ENCODE peak calls at places on chromosomes 1 and 21, in five cellular contexts. One of them, this sample, is unnamed. For H3K27me3, the result is how much of the 10 kb centered on the place peaks cover.

GRCh38 chr1:220067246-220068204 is 21.2 kb upstream of the EPRS1 start:
- DNase-seq in colonic mucosa: no peak
- DNase-seq in naive thymus-derived CD4-positive, alpha-beta T cell: no peak
- DNase-seq in fibroblast of lung: peak
- DNase-seq in mammary epithelial cell: peak
- DNase-seq in this sample: no peak

GRCh38 chr1:213570487-213570886 is 417.3 kb upstream of the PROX1 start:
- DNase-seq in colonic mucosa: no peak
- DNase-seq in naive thymus-derived CD4-positive, alpha-beta T cell: no peak
- DNase-seq in fibroblast of lung: no peak
- DNase-seq in mammary epithelial cell: no peak
- DNase-seq in this sample: no peak

GRCh38 chr21:42747746-42748351 is 94.4 kb downstream of the PDE9A start:
- DNase-seq in colonic mucosa: no peak
- DNase-seq in naive thymus-derived CD4-positive, alpha-beta T cell: no peak
- DNase-seq in fibroblast of lung: no peak
- DNase-seq in mammary epithelial cell: no peak
- DNase-seq in this sample: no peak

GRCh38 chr1:25773441-25774125 is 26.4 kb upstream of the SELENON start:
- DNase-seq in colonic mucosa: peak
- DNase-seq in naive thymus-derived CD4-positive, alpha-beta T cell: no peak
- DNase-seq in fibroblast of lung: no peak
- DNase-seq in mammary epithelial cell: no peak
- DNase-seq in this sample: no peak

GRCh38 chr1:226979517-226980121 is 39.5 kb downstream of the COQ8A start:
- DNase-seq in colonic mucosa: no peak
- DNase-seq in naive thymus-derived CD4-positive, alpha-beta T cell: no peak
- DNase-seq in fibroblast of lung: no peak
- DNase-seq in mammary epithelial cell: no peak
- DNase-seq in this sample: no peak

GRCh38 chr1:87334351-87335174 is 5.9 kb downstream of the LMO4 start:
- DNase-seq in colonic mucosa: peak
- DNase-seq in naive thymus-derived CD4-positive, alpha-beta T cell: no peak
- DNase-seq in fibroblast of lung: peak
- DNase-seq in mammary epithelial cell: peak
- DNase-seq in this sample: no peak

GRCh38 chr1:214593158-214593557 is 9.8 kb upstream of the CENPF start:
- DNase-seq in colonic mucosa: no peak
- DNase-seq in naive thymus-derived CD4-positive, alpha-beta T cell: no peak
- DNase-seq in fibroblast of lung: no peak
- DNase-seq in mammary epithelial cell: no peak
- DNase-seq in this sample: no peak

GRCh38 chr1:36151845-36152203 is 2.5 kb upstream of the TRAPPC3 start:
- DNase-seq in colonic mucosa: peak
- DNase-seq in naive thymus-derived CD4-positive, alpha-beta T cell: peak
- DNase-seq in fibroblast of lung: no peak
- DNase-seq in mammary epithelial cell: no peak
- DNase-seq in this sample: peak

GRCh38 chr1:206442101-206442500 is 28.2 kb upstream of the IKBKE start:
- DNase-seq in colonic mucosa: no peak
- DNase-seq in naive thymus-derived CD4-positive, alpha-beta T cell: no peak
- DNase-seq in fibroblast of lung: peak
- DNase-seq in mammary epithelial cell: peak
- DNase-seq in this sample: no peak

GRCh38 chr1:112046630-112047029 is 57.2 kb upstream of the KCND3 start:
- DNase-seq in colonic mucosa: no peak
- DNase-seq in naive thymus-derived CD4-positive, alpha-beta T cell: no peak
- DNase-seq in fibroblast of lung: no peak
- DNase-seq in mammary epithelial cell: no peak
- DNase-seq in this sample: no peak

GRCh38 chr1:112044745-112045144 is 55.3 kb upstream of the KCND3 start:
- DNase-seq in colonic mucosa: no peak
- DNase-seq in naive thymus-derived CD4-positive, alpha-beta T cell: no peak
- DNase-seq in fibroblast of lung: no peak
- DNase-seq in mammary epithelial cell: no peak
- DNase-seq in this sample: no peak

GRCh38 chr1:112040891-112041740 is 51.6 kb upstream of the KCND3 start:
- DNase-seq in colonic mucosa: no peak
- DNase-seq in naive thymus-derived CD4-positive, alpha-beta T cell: no peak
- DNase-seq in fibroblast of lung: no peak
- DNase-seq in mammary epithelial cell: no peak
- DNase-seq in this sample: no peak
- H3K27me3 ChIP-seq in colonic mucosa: under half
- H3K27me3 ChIP-seq in naive thymus-derived CD4-positive, alpha-beta T cell: under half
- H3K27me3 ChIP-seq in fibroblast of lung: under half
- H3K27me3 ChIP-seq in mammary epithelial cell: under half
- H3K27me3 ChIP-seq in this sample: under half

GRCh38 chr1:92095868-92096267 is 15.7 kb downstream of the BTBD8 start:
- DNase-seq in colonic mucosa: no peak
- DNase-seq in naive thymus-derived CD4-positive, alpha-beta T cell: no peak
- DNase-seq in fibroblast of lung: no peak
- DNase-seq in mammary epithelial cell: no peak
- DNase-seq in this sample: no peak
- H3K27me3 ChIP-seq in colonic mucosa: under half
- H3K27me3 ChIP-seq in naive thymus-derived CD4-positive, alpha-beta T cell: under half
- H3K27me3 ChIP-seq in fibroblast of lung: under half
- H3K27me3 ChIP-seq in mammary epithelial cell: under half
- H3K27me3 ChIP-seq in this sample: under half

GRCh38 chr1:180261524-180262160 is 31.6 kb downstream of the LHX4 start:
- DNase-seq in colonic mucosa: no peak
- DNase-seq in naive thymus-derived CD4-positive, alpha-beta T cell: no peak
- DNase-seq in fibroblast of lung: peak
- DNase-seq in mammary epithelial cell: no peak
- DNase-seq in this sample: no peak
- H3K27me3 ChIP-seq in colonic mucosa: under half
- H3K27me3 ChIP-seq in naive thymus-derived CD4-positive, alpha-beta T cell: under half
- H3K27me3 ChIP-seq in fibroblast of lung: under half
- H3K27me3 ChIP-seq in mammary epithelial cell: under half
- H3K27me3 ChIP-seq in this sample: under half

GRCh38 chr1:156840880-156841279 is 18.0 kb downstream of the INSRR start:
- DNase-seq in colonic mucosa: no peak
- DNase-seq in naive thymus-derived CD4-positive, alpha-beta T cell: no peak
- DNase-seq in fibroblast of lung: no peak
- DNase-seq in mammary epithelial cell: no peak
- DNase-seq in this sample: no peak

GRCh38 chr1:156844102-156844501 is 14.8 kb downstream of the INSRR start:
- DNase-seq in colonic mucosa: no peak
- DNase-seq in naive thymus-derived CD4-positive, alpha-beta T cell: no peak
- DNase-seq in fibroblast of lung: no peak
- DNase-seq in mammary epithelial cell: no peak
- DNase-seq in this sample: no peak

GRCh38 chr1:156841289-156841855 is 17.5 kb downstream of the INSRR start:
- DNase-seq in colonic mucosa: no peak
- DNase-seq in naive thymus-derived CD4-positive, alpha-beta T cell: no peak
- DNase-seq in fibroblast of lung: no peak
- DNase-seq in mammary epithelial cell: no peak
- DNase-seq in this sample: no peak

GRCh38 chr1:156844638-156845037 is 14.3 kb downstream of the INSRR start:
- DNase-seq in colonic mucosa: no peak
- DNase-seq in naive thymus-derived CD4-positive, alpha-beta T cell: no peak
- DNase-seq in fibroblast of lung: no peak
- DNase-seq in mammary epithelial cell: no peak
- DNase-seq in this sample: no peak

DNA sequence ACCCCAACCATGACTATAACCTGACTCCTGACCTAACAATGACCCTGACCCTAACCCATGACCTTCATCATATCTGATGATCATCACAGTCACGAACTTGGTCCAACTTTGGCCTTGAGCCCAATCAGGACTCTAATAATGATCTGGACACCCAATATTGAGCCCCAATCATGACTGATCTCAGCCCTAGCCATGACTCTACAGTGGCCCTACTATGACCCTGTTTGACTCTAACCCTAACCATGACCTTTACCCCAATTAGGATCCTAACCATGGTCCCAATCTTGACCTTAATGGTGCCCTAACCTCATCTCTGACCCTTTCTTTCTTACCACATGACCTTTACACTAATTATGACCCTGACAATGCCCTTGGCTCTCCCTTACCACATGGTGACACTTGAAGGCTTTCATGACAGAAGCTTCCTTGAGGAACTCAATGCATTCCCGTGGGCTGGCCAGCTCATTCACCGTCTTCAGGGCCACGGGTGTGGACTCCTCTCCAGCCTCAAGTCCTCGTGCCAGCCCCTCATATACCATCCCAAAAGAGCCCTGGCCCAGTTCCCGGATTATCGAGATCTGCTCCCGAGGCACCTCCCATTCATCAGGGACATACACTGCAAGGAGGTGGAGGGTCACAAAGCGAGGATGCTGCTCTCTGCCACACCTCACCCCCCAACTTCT is 16.2 kb downstream of the INSRR start:
- DNase-seq in colonic mucosa: no peak
- DNase-seq in naive thymus-derived CD4-positive, alpha-beta T cell: no peak
- DNase-seq in fibroblast of lung: no peak
- DNase-seq in mammary epithelial cell: no peak
- DNase-seq in this sample: no peak
- H3K27me3 ChIP-seq in colonic mucosa: under half
- H3K27me3 ChIP-seq in naive thymus-derived CD4-positive, alpha-beta T cell: under half
- H3K27me3 ChIP-seq in fibroblast of lung: under half
- H3K27me3 ChIP-seq in mammary epithelial cell: under half
- H3K27me3 ChIP-seq in this sample: under half

GRCh38 chr21:44929799-44930542 is 9.3 kb upstream of the ITGB2 start:
- DNase-seq in colonic mucosa: no peak
- DNase-seq in naive thymus-derived CD4-positive, alpha-beta T cell: no peak
- DNase-seq in fibroblast of lung: no peak
- DNase-seq in mammary epithelial cell: no peak
- DNase-seq in this sample: no peak
- H3K27me3 ChIP-seq in colonic mucosa: under half
- H3K27me3 ChIP-seq in naive thymus-derived CD4-positive, alpha-beta T cell: under half
- H3K27me3 ChIP-seq in fibroblast of lung: under half
- H3K27me3 ChIP-seq in mammary epithelial cell: under half
- H3K27me3 ChIP-seq in this sample: under half

DNA sequence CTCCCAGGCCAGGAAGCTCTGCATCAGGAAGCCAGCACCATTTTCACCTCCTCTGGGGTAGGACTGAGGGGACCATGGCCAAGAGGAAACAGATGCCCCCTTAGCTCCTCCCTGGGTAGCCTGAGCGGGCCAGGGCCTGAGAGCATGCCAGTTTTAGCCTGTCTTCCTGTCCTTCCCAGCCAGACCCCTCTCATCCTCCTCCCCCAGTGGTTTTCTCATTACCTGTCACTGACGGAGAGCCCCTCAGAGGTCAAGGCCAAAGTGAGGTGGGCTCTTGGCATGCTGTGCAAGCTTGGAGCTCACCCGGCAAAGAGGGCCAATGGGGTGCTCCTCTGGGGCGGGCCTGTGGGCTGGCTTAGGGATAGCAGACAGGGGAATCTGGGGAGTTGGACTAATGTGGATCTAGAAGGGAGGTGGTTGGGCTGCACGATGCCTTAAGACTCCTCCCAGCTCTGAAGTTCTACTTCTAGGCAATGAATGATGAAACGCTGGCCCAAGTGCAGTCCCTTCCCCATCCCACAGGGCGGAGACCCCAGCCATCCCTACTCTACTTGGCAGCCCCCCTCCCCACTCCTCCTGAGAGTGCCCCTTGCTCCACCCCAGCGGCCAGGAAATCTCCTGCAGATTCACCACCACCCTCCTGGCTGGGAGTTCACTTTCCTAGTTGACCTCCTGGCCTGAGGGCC is 9.5 kb upstream of the LMNA start:
- DNase-seq in colonic mucosa: peak
- DNase-seq in naive thymus-derived CD4-positive, alpha-beta T cell: no peak
- DNase-seq in fibroblast of lung: peak
- DNase-seq in mammary epithelial cell: no peak
- DNase-seq in this sample: no peak
- H3K27me3 ChIP-seq in colonic mucosa: under half
- H3K27me3 ChIP-seq in naive thymus-derived CD4-positive, alpha-beta T cell: under half
- H3K27me3 ChIP-seq in fibroblast of lung: under half
- H3K27me3 ChIP-seq in mammary epithelial cell: under half
- H3K27me3 ChIP-seq in this sample: under half

This sample was measured in CD4-positive, alpha-beta memory T cell.